ENCODE peak calls at places on chromosomes 13 and 19, in five cellular contexts. Y, G, M, N and U are unnamed samples.

GRCh38 chr19:7989071-7989575 is 16.3 kb downstream of the ELAVL1 start:
- DNase-seq in M (no peak), Y (no peak), G (no peak), N (no peak), U (no peak)

GRCh38 chr13:43021926-43022670 is 1.3 kb upstream of the DNAJC15 start:
- DNase-seq in Y (no peak), G (no peak), N (no peak), M (no peak), U (no peak)

GRCh38 chr13:65990684-65991083 is 1239.5 kb downstream of the PCDH9 start:
- DNase-seq in Y (no peak), M (no peak), G (no peak), N (peak), U (no peak)

GRCh38 chr19:50433201-50434180 is 799 bp downstream of the MYBPC2 start:
- DNase-seq in N (no peak), M (no peak), Y (no peak), G (no peak), U (no peak)

GRCh38 chr13:75299206-75299605 is 182.8 kb downstream of the TBC1D4 start:
- DNase-seq in G (no peak), N (no peak), Y (no peak), M (no peak), U (no peak)

GRCh38 chr19:5271145-5271544 is 69.5 kb downstream of the PTPRS start:
- DNase-seq in G (no peak), Y (no peak), M (no peak), N (peak), U (no peak)

GRCh38 chr13:106650690-106651205 is 82.8 kb upstream of the ARGLU1 start:
- DNase-seq in N (no peak), G (no peak), Y (no peak), M (no peak), U (no peak)

GRCh38 chr19:38224014-38224862 is at the start of gene DPF1:
- DNase-seq in G (peak), N (peak), M (no peak), Y (peak), U (peak)

GRCh38 chr13:50670847-50671542 is 172.5 kb downstream of the DLEU7 start:
- DNase-seq in Y (no peak), M (no peak), N (no peak), G (no peak), U (no peak)

GRCh38 chr13:64855506-64855905 is 2374.6 kb downstream of the PCDH9 start:
- DNase-seq in M (no peak), Y (no peak), N (no peak), G (no peak), U (no peak)

GRCh38 chr13:40982772-40983171 is 36.3 kb downstream of the ELF1 start:
- DNase-seq in N (no peak), Y (no peak), G (no peak), M (no peak), U (no peak)

GRCh38 chr13:76886292-76887061 is at the start of gene KCTD12:
- DNase-seq in N (peak), G (peak), Y (peak), M (no peak), U (peak)

GRCh38 chr13:19093437-19093836 is 88.2 kb downstream of the TUBA3C start:
- DNase-seq in M (no peak), N (no peak), Y (no peak), G (no peak), U (no peak)

GRCh38 chr19:7391218-7391670 is 42.5 kb downstream of the ARHGEF18 start:
- DNase-seq in Y (no peak), N (no peak), M (peak), G (peak), U (no peak)

GRCh38 chr13:21458457-21458815 is 667 bp downstream of the ZDHHC20 start:
- DNase-seq in Y (peak), M (no peak), G (peak), N (peak), U (peak)

GRCh38 chr19:39303373-39304184 is 7.4 kb downstream of the IFNL1 start:
- DNase-seq in G (no peak), N (peak), M (no peak), Y (no peak), U (no peak)

GRCh38 chr13:110520431-110521295 is 40.9 kb downstream of the RAB20 start:
- DNase-seq in Y (no peak), M (no peak), G (peak), N (no peak), U (no peak)

DNA sequence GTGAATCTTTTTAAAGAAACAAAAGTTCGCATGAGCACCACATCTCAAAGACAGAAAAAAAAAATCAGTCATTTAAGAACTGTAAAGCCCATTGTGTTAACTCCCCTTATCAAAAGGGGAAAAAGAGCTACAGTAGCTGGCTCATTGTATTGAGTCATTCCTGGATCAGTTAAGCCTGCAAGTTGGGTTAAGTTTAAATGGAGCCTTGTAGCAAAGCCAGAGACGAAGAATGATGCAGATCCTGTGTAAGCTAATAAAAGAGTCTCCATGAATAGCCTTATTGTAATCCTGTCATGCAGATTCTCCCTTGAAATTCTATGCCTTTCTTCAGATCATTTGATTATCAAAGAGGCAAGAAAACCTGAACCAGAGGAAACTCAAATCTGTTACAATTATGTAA is 83.8 kb downstream of the CRYL1 start:
- DNase-seq in Y (no peak), N (peak), M (no peak), G (no peak), U (no peak)
- TF ChIP-seq POLR2AphosphoS5 in Y (no peak), N (no peak), M (no peak), G (no peak), U (no peak)

GRCh38 chr19:55653651-55654322 is 1.0 kb upstream of the U2AF2 start:
- DNase-seq in M (peak), Y (peak), G (peak), N (peak), U (peak)
- TF ChIP-seq POLR2AphosphoS5 in M (peak), Y (peak), G (peak), N (peak), U (peak)

DNA sequence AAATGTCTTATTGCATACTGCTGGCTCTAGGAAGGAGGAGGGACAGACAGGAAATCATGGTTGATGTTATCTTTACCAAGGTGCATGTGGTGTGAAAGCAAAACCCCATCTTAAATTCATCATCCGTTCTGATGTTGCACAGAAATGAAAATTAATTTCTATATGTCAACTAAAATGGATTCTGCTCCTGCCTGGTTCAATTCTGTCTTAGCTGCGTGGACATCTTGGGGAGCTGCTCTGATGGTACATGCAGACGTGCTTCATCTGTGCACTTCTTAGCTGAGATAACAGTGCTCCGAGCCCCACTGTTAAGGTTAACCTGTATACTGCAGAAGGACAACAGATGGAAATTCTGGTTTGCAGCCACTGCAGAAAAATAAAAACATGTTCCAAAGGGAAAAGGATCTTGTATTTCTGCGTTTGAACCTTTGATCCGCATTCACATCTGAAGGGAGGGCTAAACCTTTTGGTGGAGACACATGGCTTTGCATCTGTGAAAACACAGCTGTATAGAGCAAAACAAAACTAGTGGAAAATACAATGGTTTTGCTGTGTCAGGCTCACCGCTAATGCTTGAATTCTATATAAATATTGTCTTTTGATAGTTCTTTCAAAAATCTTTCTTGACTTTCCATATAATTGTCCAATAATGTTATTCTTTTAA is 155.7 kb downstream of the TM9SF2 start:
- DNase-seq in M (no peak), N (no peak), Y (no peak), G (no peak), U (no peak)
- TF ChIP-seq POLR2AphosphoS5 in M (no peak), N (no peak), Y (no peak), G (no peak), U (no peak)

DNA sequence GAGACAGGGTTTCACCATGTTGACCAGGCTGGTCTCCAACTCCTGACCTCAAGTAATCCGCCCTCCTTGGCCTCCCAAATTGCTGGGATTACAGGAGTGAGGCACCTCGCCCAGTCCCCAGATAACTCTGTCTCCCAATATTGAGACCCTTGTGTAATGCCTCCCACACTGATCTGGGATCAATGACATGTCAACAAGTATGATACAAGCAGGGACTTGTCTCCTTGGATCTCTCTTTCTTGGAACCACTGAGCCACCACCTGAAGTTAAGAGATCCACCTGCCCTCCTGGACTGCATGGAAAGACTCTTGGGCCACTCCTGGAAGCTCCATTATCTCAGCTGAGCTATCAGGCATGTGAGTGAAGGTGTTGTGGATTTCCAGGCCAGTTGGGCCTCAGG is 15.1 kb downstream of the NFKBID start:
- DNase-seq in Y (no peak), M (no peak), N (no peak), G (no peak), U (no peak)
- TF ChIP-seq POLR2AphosphoS5 in Y (no peak), M (no peak), N (no peak), G (no peak), U (peak)

GRCh38 chr19:16435238-16435911 is 36.4 kb downstream of the EPS15L1 start:
- DNase-seq in G (no peak), M (no peak), Y (no peak), N (no peak), U (no peak)
- TF ChIP-seq POLR2AphosphoS5 in G (peak), M (no peak), Y (no peak), N (no peak), U (no peak)

GRCh38 chr19:58572026-58572817 is 913 bp downstream of the MZF1 start:
- DNase-seq in Y (no peak), M (no peak), G (no peak), N (no peak), U (no peak)
- TF ChIP-seq POLR2AphosphoS5 in Y (no peak), M (no peak), G (peak), N (no peak), U (no peak)